ENCODE peak calls at places on chromosomes 6 and 20, in six cellular contexts. One of them, this sample, is unnamed.

GRCh38 chr6:14524319-14524718 is 406.7 kb downstream of the CD83 start:
- DNase-seq in activated T-cell treated with anti-CD3 and anti-CD28 coated beads for 4 hours: no peak
- DNase-seq in CD8-positive, alpha-beta T cell: no peak
- DNase-seq in HS-5: no peak
- DNase-seq in G401: no peak
- DNase-seq in mammary epithelial cell: peak
- DNase-seq in this sample: no peak

GRCh38 chr20:8930691-8931090 is 138.2 kb upstream of the PLCB4 start:
- DNase-seq in mammary epithelial cell: no peak
- DNase-seq in G401: no peak
- DNase-seq in HS-5: no peak
- DNase-seq in CD8-positive, alpha-beta T cell: no peak
- DNase-seq in activated T-cell treated with anti-CD3 and anti-CD28 coated beads for 4 hours: no peak
- DNase-seq in this sample: no peak

GRCh38 chr20:25394276-25394675 is 3.6 kb upstream of the ABHD12 start:
- DNase-seq in HS-5: no peak
- DNase-seq in CD8-positive, alpha-beta T cell: no peak
- DNase-seq in mammary epithelial cell: no peak
- DNase-seq in activated T-cell treated with anti-CD3 and anti-CD28 coated beads for 4 hours: no peak
- DNase-seq in G401: no peak
- DNase-seq in this sample: no peak

GRCh38 chr6:125950293-125950692 is 6.3 kb upstream of the HINT3 start:
- DNase-seq in G401: no peak
- DNase-seq in activated T-cell treated with anti-CD3 and anti-CD28 coated beads for 4 hours: no peak
- DNase-seq in CD8-positive, alpha-beta T cell: no peak
- DNase-seq in mammary epithelial cell: peak
- DNase-seq in HS-5: no peak
- DNase-seq in this sample: no peak

GRCh38 chr6:91088515-91088914 is 501.6 kb upstream of the MAP3K7 start:
- DNase-seq in G401: peak
- DNase-seq in HS-5: no peak
- DNase-seq in activated T-cell treated with anti-CD3 and anti-CD28 coated beads for 4 hours: no peak
- DNase-seq in CD8-positive, alpha-beta T cell: no peak
- DNase-seq in mammary epithelial cell: no peak
- DNase-seq in this sample: no peak

GRCh38 chr6:166419268-166419667 is 36.5 kb upstream of the MPC1 start:
- DNase-seq in CD8-positive, alpha-beta T cell: peak
- DNase-seq in activated T-cell treated with anti-CD3 and anti-CD28 coated beads for 4 hours: peak
- DNase-seq in mammary epithelial cell: peak
- DNase-seq in G401: no peak
- DNase-seq in HS-5: no peak
- DNase-seq in this sample: peak

GRCh38 chr6:111530777-111531176 is 47.8 kb upstream of the REV3L start:
- DNase-seq in activated T-cell treated with anti-CD3 and anti-CD28 coated beads for 4 hours: no peak
- DNase-seq in mammary epithelial cell: no peak
- DNase-seq in HS-5: no peak
- DNase-seq in G401: no peak
- DNase-seq in CD8-positive, alpha-beta T cell: no peak
- DNase-seq in this sample: no peak

GRCh38 chr6:139431602-139431956 is 57.1 kb upstream of the CITED2 start:
- DNase-seq in HS-5: no peak
- DNase-seq in CD8-positive, alpha-beta T cell: no peak
- DNase-seq in mammary epithelial cell: no peak
- DNase-seq in G401: no peak
- DNase-seq in activated T-cell treated with anti-CD3 and anti-CD28 coated beads for 4 hours: no peak
- DNase-seq in this sample: no peak

GRCh38 chr6:170402318-170403040 is 95.9 kb downstream of the FAM120B start:
- DNase-seq in CD8-positive, alpha-beta T cell: no peak
- DNase-seq in activated T-cell treated with anti-CD3 and anti-CD28 coated beads for 4 hours: no peak
- DNase-seq in G401: no peak
- DNase-seq in HS-5: no peak
- DNase-seq in mammary epithelial cell: no peak
- DNase-seq in this sample: no peak

GRCh38 chr6:116036885-116037284 is 23.8 kb downstream of the FRK start:
- DNase-seq in mammary epithelial cell: no peak
- DNase-seq in G401: no peak
- DNase-seq in HS-5: no peak
- DNase-seq in CD8-positive, alpha-beta T cell: no peak
- DNase-seq in activated T-cell treated with anti-CD3 and anti-CD28 coated beads for 4 hours: no peak
- DNase-seq in this sample: no peak

GRCh38 chr6:446418-447366 is 55.1 kb downstream of the IRF4 start:
- DNase-seq in HS-5: no peak
- DNase-seq in G401: no peak
- DNase-seq in mammary epithelial cell: no peak
- DNase-seq in activated T-cell treated with anti-CD3 and anti-CD28 coated beads for 4 hours: peak
- DNase-seq in CD8-positive, alpha-beta T cell: peak
- DNase-seq in this sample: peak

GRCh38 chr6:143510991-143511891 is at the start of gene FUCA2:
- DNase-seq in G401: peak
- DNase-seq in CD8-positive, alpha-beta T cell: peak
- DNase-seq in mammary epithelial cell: peak
- DNase-seq in HS-5: peak
- DNase-seq in activated T-cell treated with anti-CD3 and anti-CD28 coated beads for 4 hours: peak
- DNase-seq in this sample: peak

GRCh38 chr6:75151013-75151412 is 54.8 kb downstream of the COL12A1 start:
- DNase-seq in HS-5: no peak
- DNase-seq in CD8-positive, alpha-beta T cell: no peak
- DNase-seq in G401: no peak
- DNase-seq in mammary epithelial cell: no peak
- DNase-seq in activated T-cell treated with anti-CD3 and anti-CD28 coated beads for 4 hours: no peak
- DNase-seq in this sample: no peak

GRCh38 chr6:10850728-10851127 is 12.4 kb upstream of the MAK start:
- DNase-seq in activated T-cell treated with anti-CD3 and anti-CD28 coated beads for 4 hours: no peak
- DNase-seq in G401: no peak
- DNase-seq in mammary epithelial cell: no peak
- DNase-seq in CD8-positive, alpha-beta T cell: no peak
- DNase-seq in HS-5: no peak
- DNase-seq in this sample: no peak

GRCh38 chr6:35341557-35341956 is 801 bp upstream of the PPARD start:
- DNase-seq in G401: no peak
- DNase-seq in CD8-positive, alpha-beta T cell: no peak
- DNase-seq in activated T-cell treated with anti-CD3 and anti-CD28 coated beads for 4 hours: no peak
- DNase-seq in mammary epithelial cell: no peak
- DNase-seq in HS-5: no peak
- DNase-seq in this sample: no peak

GRCh38 chr20:48015136-48015925 is 230.1 kb upstream of the SULF2 start:
- DNase-seq in CD8-positive, alpha-beta T cell: no peak
- DNase-seq in activated T-cell treated with anti-CD3 and anti-CD28 coated beads for 4 hours: no peak
- DNase-seq in G401: no peak
- DNase-seq in HS-5: no peak
- DNase-seq in mammary epithelial cell: no peak
- DNase-seq in this sample: no peak

GRCh38 chr6:82955841-82956240 is 109.8 kb downstream of the UBE3D start:
- DNase-seq in mammary epithelial cell: peak
- DNase-seq in HS-5: peak
- DNase-seq in CD8-positive, alpha-beta T cell: no peak
- DNase-seq in activated T-cell treated with anti-CD3 and anti-CD28 coated beads for 4 hours: no peak
- DNase-seq in G401: no peak
- DNase-seq in this sample: no peak

GRCh38 chr6:116111552-116112528 is 11.2 kb downstream of the NT5DC1 start:
- DNase-seq in CD8-positive, alpha-beta T cell: no peak
- DNase-seq in mammary epithelial cell: peak
- DNase-seq in HS-5: no peak
- DNase-seq in activated T-cell treated with anti-CD3 and anti-CD28 coated beads for 4 hours: no peak
- DNase-seq in G401: peak
- DNase-seq in this sample: no peak

GRCh38 chr6:16684896-16685554 is 76.2 kb downstream of the ATXN1 start:
- DNase-seq in G401: no peak
- DNase-seq in activated T-cell treated with anti-CD3 and anti-CD28 coated beads for 4 hours: peak
- DNase-seq in mammary epithelial cell: peak
- DNase-seq in HS-5: no peak
- DNase-seq in CD8-positive, alpha-beta T cell: no peak
- DNase-seq in this sample: peak

GRCh38 chr6:76230711-76231110 is 158.2 kb upstream of the IMPG1 start:
- DNase-seq in mammary epithelial cell: peak
- DNase-seq in CD8-positive, alpha-beta T cell: no peak
- DNase-seq in HS-5: no peak
- DNase-seq in activated T-cell treated with anti-CD3 and anti-CD28 coated beads for 4 hours: no peak
- DNase-seq in G401: no peak
- DNase-seq in this sample: no peak

GRCh38 chr6:13273931-13274706 is 54.2 kb downstream of the TBC1D7 start:
- DNase-seq in mammary epithelial cell: no peak
- DNase-seq in activated T-cell treated with anti-CD3 and anti-CD28 coated beads for 4 hours: peak
- DNase-seq in HS-5: no peak
- DNase-seq in CD8-positive, alpha-beta T cell: peak
- DNase-seq in G401: no peak
- DNase-seq in this sample: peak

GRCh38 chr6:2913621-2914317 is 10.7 kb upstream of the SERPINB9 start:
- DNase-seq in CD8-positive, alpha-beta T cell: no peak
- DNase-seq in mammary epithelial cell: no peak
- DNase-seq in HS-5: no peak
- DNase-seq in G401: no peak
- DNase-seq in activated T-cell treated with anti-CD3 and anti-CD28 coated beads for 4 hours: no peak
- DNase-seq in this sample: no peak

GRCh38 chr6:92361990-92362770 is 1057.2 kb downstream of the EPHA7 start:
- DNase-seq in G401: no peak
- DNase-seq in mammary epithelial cell: no peak
- DNase-seq in activated T-cell treated with anti-CD3 and anti-CD28 coated beads for 4 hours: no peak
- DNase-seq in CD8-positive, alpha-beta T cell: no peak
- DNase-seq in HS-5: no peak
- DNase-seq in this sample: no peak

GRCh38 chr20:45080867-45081616 is 19.9 kb downstream of the KCNS1 start:
- DNase-seq in HS-5: no peak
- DNase-seq in activated T-cell treated with anti-CD3 and anti-CD28 coated beads for 4 hours: no peak
- DNase-seq in G401: no peak
- DNase-seq in mammary epithelial cell: no peak
- DNase-seq in CD8-positive, alpha-beta T cell: no peak
- DNase-seq in this sample: no peak

GRCh38 chr6:118187568-118188164 is 280.6 kb downstream of the SLC35F1 start:
- DNase-seq in CD8-positive, alpha-beta T cell: no peak
- DNase-seq in G401: no peak
- DNase-seq in HS-5: peak
- DNase-seq in mammary epithelial cell: no peak
- DNase-seq in activated T-cell treated with anti-CD3 and anti-CD28 coated beads for 4 hours: no peak
- DNase-seq in this sample: no peak

GRCh38 chr6:49950415-49950751 is 13.6 kb downstream of the DEFB114 start:
- DNase-seq in CD8-positive, alpha-beta T cell: no peak
- DNase-seq in G401: no peak
- DNase-seq in activated T-cell treated with anti-CD3 and anti-CD28 coated beads for 4 hours: no peak
- DNase-seq in HS-5: no peak
- DNase-seq in mammary epithelial cell: no peak
- DNase-seq in this sample: no peak

GRCh38 chr6:113695506-113695905 is 161.6 kb upstream of the MARCKS start:
- DNase-seq in mammary epithelial cell: no peak
- DNase-seq in G401: no peak
- DNase-seq in CD8-positive, alpha-beta T cell: no peak
- DNase-seq in HS-5: no peak
- DNase-seq in activated T-cell treated with anti-CD3 and anti-CD28 coated beads for 4 hours: no peak
- DNase-seq in this sample: no peak

GRCh38 chr20:61397790-61398189 is 145.7 kb downstream of the CDH4 start:
- DNase-seq in mammary epithelial cell: no peak
- DNase-seq in G401: no peak
- DNase-seq in activated T-cell treated with anti-CD3 and anti-CD28 coated beads for 4 hours: no peak
- DNase-seq in HS-5: no peak
- DNase-seq in CD8-positive, alpha-beta T cell: no peak
- DNase-seq in this sample: no peak